ENCODE peak calls at places on chromosome 5, in eight cellular contexts. Z is Calu3; U is AG04449; L is stimulated activated CD4-positive, alpha-beta T cell treated with anti-CD3 and anti-CD28 coated beads, TNF-alpha, amount 100 ng/mL, for 4 hours; J is DMS79; A is activated T-cell treated with anti-CD3 and anti-CD28 coated beads for 24 hours; S is H7; O is CD4-positive, CD25-positive, alpha-beta regulatory T cell. W is an unnamed sample.

GRCh38 chr5:138033275-138033808 is 463 bp upstream of the FAM13B start:
- DNase-seq in Z (no peak), U (no peak), L (no peak), J (no peak), A (no peak), S (no peak), O (peak), W (no peak)

GRCh38 chr5:150779397-150780179 is 1.0 kb downstream of the SMIM3 start:
- DNase-seq in Z (no peak), U (no peak), L (no peak), J (no peak), A (no peak), S (no peak), O (no peak), W (no peak)

GRCh38 chr5:158154226-158155005 is 295.5 kb upstream of the CLINT1 start:
- DNase-seq in Z (no peak), U (peak), L (no peak), J (no peak), A (no peak), S (no peak), O (no peak), W (no peak)

GRCh38 chr5:88778736-88779135 is 104.2 kb downstream of the MEF2C start:
- DNase-seq in Z (peak), U (no peak), L (no peak), J (no peak), A (no peak), S (no peak), O (no peak), W (no peak)

GRCh38 chr5:161058751-161059150 is 206.7 kb upstream of the ATP10B start:
- DNase-seq in Z (no peak), U (no peak), L (no peak), J (no peak), A (no peak), S (no peak), O (no peak), W (no peak)

GRCh38 chr5:93117753-93118531 is 463.1 kb downstream of the NR2F1-AS1 start:
- DNase-seq in Z (no peak), U (peak), L (no peak), J (no peak), A (no peak), S (no peak), O (no peak), W (peak)

GRCh38 chr5:98527846-98528245 is 245.6 kb upstream of the RGMB start:
- DNase-seq in Z (no peak), U (no peak), L (no peak), J (no peak), A (no peak), S (no peak), O (no peak), W (no peak)

GRCh38 chr5:84718377-84718776 is 333.7 kb upstream of the EDIL3 start:
- DNase-seq in Z (no peak), U (no peak), L (no peak), J (no peak), A (no peak), S (no peak), O (no peak), W (no peak)

W was measured in AG04450.